ENCODE peak calls at places on chromosomes 11 and 22, in ten cellular contexts. One of them, this sample, is unnamed.

GRCh38 chr11:123194308-123195181 is 503 bp downstream of the CLMP start:
- DNase-seq in EL: peak
- DNase-seq in H1: no peak
- DNase-seq in ecto neural progenitor cell: peak
- DNase-seq in NCI-H82: peak
- DNase-seq in NCI-H345: peak
- DNase-seq in astrocyte of the spinal cord: peak
- DNase-seq in activated CD4-positive, alpha-beta T cell treated with anti-CD3 and anti-CD28 coated beads, Interleukin-2, amount 50 U/mL, for 48 hours: peak
- DNase-seq in mammary epithelial cell: peak
- DNase-seq in fibroblast of the conjunctiva: no peak
- DNase-seq in this sample: no peak

GRCh38 chr22:42300286-42301071 is 30.0 kb upstream of the TCF20 start:
- DNase-seq in EL: no peak
- DNase-seq in H1: no peak
- DNase-seq in ecto neural progenitor cell: no peak
- DNase-seq in NCI-H82: no peak
- DNase-seq in NCI-H345: no peak
- DNase-seq in astrocyte of the spinal cord: no peak
- DNase-seq in activated CD4-positive, alpha-beta T cell treated with anti-CD3 and anti-CD28 coated beads, Interleukin-2, amount 50 U/mL, for 48 hours: peak
- DNase-seq in mammary epithelial cell: peak
- DNase-seq in fibroblast of the conjunctiva: no peak
- DNase-seq in this sample: peak

GRCh38 chr11:78310500-78310909 is 107.1 kb downstream of the GAB2 start:
- DNase-seq in EL: no peak
- DNase-seq in H1: no peak
- DNase-seq in ecto neural progenitor cell: no peak
- DNase-seq in NCI-H82: no peak
- DNase-seq in NCI-H345: no peak
- DNase-seq in astrocyte of the spinal cord: no peak
- DNase-seq in activated CD4-positive, alpha-beta T cell treated with anti-CD3 and anti-CD28 coated beads, Interleukin-2, amount 50 U/mL, for 48 hours: no peak
- DNase-seq in mammary epithelial cell: no peak
- DNase-seq in fibroblast of the conjunctiva: no peak
- DNase-seq in this sample: no peak

GRCh38 chr11:61775606-61776554 is 16.5 kb downstream of the TMEM258 start:
- DNase-seq in EL: no peak
- DNase-seq in H1: no peak
- DNase-seq in ecto neural progenitor cell: no peak
- DNase-seq in NCI-H82: no peak
- DNase-seq in NCI-H345: no peak
- DNase-seq in astrocyte of the spinal cord: no peak
- DNase-seq in activated CD4-positive, alpha-beta T cell treated with anti-CD3 and anti-CD28 coated beads, Interleukin-2, amount 50 U/mL, for 48 hours: no peak
- DNase-seq in mammary epithelial cell: no peak
- DNase-seq in fibroblast of the conjunctiva: no peak
- DNase-seq in this sample: no peak

GRCh38 chr11:107473797-107474196 is 16.2 kb upstream of the CWF19L2 start:
- DNase-seq in EL: no peak
- DNase-seq in H1: no peak
- DNase-seq in ecto neural progenitor cell: no peak
- DNase-seq in NCI-H82: no peak
- DNase-seq in NCI-H345: no peak
- DNase-seq in astrocyte of the spinal cord: no peak
- DNase-seq in activated CD4-positive, alpha-beta T cell treated with anti-CD3 and anti-CD28 coated beads, Interleukin-2, amount 50 U/mL, for 48 hours: no peak
- DNase-seq in mammary epithelial cell: no peak
- DNase-seq in fibroblast of the conjunctiva: no peak
- DNase-seq in this sample: no peak

GRCh38 chr11:44623716-44624491 is 58.4 kb downstream of the CD82 start:
- DNase-seq in EL: no peak
- DNase-seq in H1: peak
- DNase-seq in ecto neural progenitor cell: peak
- DNase-seq in NCI-H82: no peak
- DNase-seq in NCI-H345: no peak
- DNase-seq in astrocyte of the spinal cord: no peak
- DNase-seq in activated CD4-positive, alpha-beta T cell treated with anti-CD3 and anti-CD28 coated beads, Interleukin-2, amount 50 U/mL, for 48 hours: peak
- DNase-seq in mammary epithelial cell: no peak
- DNase-seq in fibroblast of the conjunctiva: no peak
- DNase-seq in this sample: no peak

GRCh38 chr11:45079943-45080719 is 66.3 kb upstream of the PRDM11 start:
- DNase-seq in EL: peak
- DNase-seq in H1: no peak
- DNase-seq in ecto neural progenitor cell: no peak
- DNase-seq in NCI-H82: peak
- DNase-seq in NCI-H345: peak
- DNase-seq in astrocyte of the spinal cord: no peak
- DNase-seq in activated CD4-positive, alpha-beta T cell treated with anti-CD3 and anti-CD28 coated beads, Interleukin-2, amount 50 U/mL, for 48 hours: peak
- DNase-seq in mammary epithelial cell: no peak
- DNase-seq in fibroblast of the conjunctiva: no peak
- DNase-seq in this sample: no peak

GRCh38 chr22:30753701-30754100 is 59.0 kb downstream of the OSBP2 start:
- DNase-seq in EL: no peak
- DNase-seq in H1: no peak
- DNase-seq in ecto neural progenitor cell: no peak
- DNase-seq in NCI-H82: no peak
- DNase-seq in NCI-H345: no peak
- DNase-seq in astrocyte of the spinal cord: no peak
- DNase-seq in activated CD4-positive, alpha-beta T cell treated with anti-CD3 and anti-CD28 coated beads, Interleukin-2, amount 50 U/mL, for 48 hours: no peak
- DNase-seq in mammary epithelial cell: no peak
- DNase-seq in fibroblast of the conjunctiva: no peak
- DNase-seq in this sample: no peak

GRCh38 chr11:19073454-19074415 is 13.2 kb upstream of the MRGPRX2 start:
- DNase-seq in EL: no peak
- DNase-seq in H1: peak
- DNase-seq in ecto neural progenitor cell: no peak
- DNase-seq in NCI-H82: no peak
- DNase-seq in NCI-H345: no peak
- DNase-seq in astrocyte of the spinal cord: no peak
- DNase-seq in activated CD4-positive, alpha-beta T cell treated with anti-CD3 and anti-CD28 coated beads, Interleukin-2, amount 50 U/mL, for 48 hours: no peak
- DNase-seq in mammary epithelial cell: no peak
- DNase-seq in fibroblast of the conjunctiva: no peak
- DNase-seq in this sample: no peak

GRCh38 chr11:11860103-11860979 is 18.6 kb downstream of the USP47 start:
- DNase-seq in EL: peak
- DNase-seq in H1: no peak
- DNase-seq in ecto neural progenitor cell: no peak
- DNase-seq in NCI-H82: no peak
- DNase-seq in NCI-H345: no peak
- DNase-seq in astrocyte of the spinal cord: no peak
- DNase-seq in activated CD4-positive, alpha-beta T cell treated with anti-CD3 and anti-CD28 coated beads, Interleukin-2, amount 50 U/mL, for 48 hours: no peak
- DNase-seq in mammary epithelial cell: no peak
- DNase-seq in fibroblast of the conjunctiva: no peak
- DNase-seq in this sample: no peak

GRCh38 chr11:41334007-41334933 is 125.2 kb downstream of the LRRC4C start:
- DNase-seq in EL: no peak
- DNase-seq in H1: no peak
- DNase-seq in ecto neural progenitor cell: no peak
- DNase-seq in NCI-H82: no peak
- DNase-seq in NCI-H345: no peak
- DNase-seq in astrocyte of the spinal cord: no peak
- DNase-seq in activated CD4-positive, alpha-beta T cell treated with anti-CD3 and anti-CD28 coated beads, Interleukin-2, amount 50 U/mL, for 48 hours: no peak
- DNase-seq in mammary epithelial cell: no peak
- DNase-seq in fibroblast of the conjunctiva: no peak
- DNase-seq in this sample: no peak

GRCh38 chr11:38824573-38824972 is 2226.5 kb upstream of the RAG2 start:
- DNase-seq in EL: peak
- DNase-seq in H1: no peak
- DNase-seq in ecto neural progenitor cell: no peak
- DNase-seq in NCI-H82: peak
- DNase-seq in NCI-H345: no peak
- DNase-seq in astrocyte of the spinal cord: no peak
- DNase-seq in activated CD4-positive, alpha-beta T cell treated with anti-CD3 and anti-CD28 coated beads, Interleukin-2, amount 50 U/mL, for 48 hours: no peak
- DNase-seq in mammary epithelial cell: peak
- DNase-seq in fibroblast of the conjunctiva: no peak
- DNase-seq in this sample: no peak

GRCh38 chr11:103619938-103620337 is 416.5 kb upstream of the DDI1 start:
- DNase-seq in EL: no peak
- DNase-seq in H1: no peak
- DNase-seq in ecto neural progenitor cell: no peak
- DNase-seq in NCI-H82: peak
- DNase-seq in NCI-H345: no peak
- DNase-seq in astrocyte of the spinal cord: no peak
- DNase-seq in activated CD4-positive, alpha-beta T cell treated with anti-CD3 and anti-CD28 coated beads, Interleukin-2, amount 50 U/mL, for 48 hours: no peak
- DNase-seq in mammary epithelial cell: no peak
- DNase-seq in fibroblast of the conjunctiva: no peak
- DNase-seq in this sample: no peak

GRCh38 chr11:126348806-126349582 is 6.5 kb upstream of the ST3GAL4 start:
- DNase-seq in EL: peak
- DNase-seq in H1: no peak
- DNase-seq in ecto neural progenitor cell: no peak
- DNase-seq in NCI-H82: peak
- DNase-seq in NCI-H345: no peak
- DNase-seq in astrocyte of the spinal cord: peak
- DNase-seq in activated CD4-positive, alpha-beta T cell treated with anti-CD3 and anti-CD28 coated beads, Interleukin-2, amount 50 U/mL, for 48 hours: no peak
- DNase-seq in mammary epithelial cell: no peak
- DNase-seq in fibroblast of the conjunctiva: no peak
- DNase-seq in this sample: no peak

GRCh38 chr11:119417726-119418540 is 5.0 kb downstream of the THY1 start:
- DNase-seq in EL: peak
- DNase-seq in H1: no peak
- DNase-seq in ecto neural progenitor cell: no peak
- DNase-seq in NCI-H82: no peak
- DNase-seq in NCI-H345: no peak
- DNase-seq in astrocyte of the spinal cord: peak
- DNase-seq in activated CD4-positive, alpha-beta T cell treated with anti-CD3 and anti-CD28 coated beads, Interleukin-2, amount 50 U/mL, for 48 hours: no peak
- DNase-seq in mammary epithelial cell: peak
- DNase-seq in fibroblast of the conjunctiva: peak
- DNase-seq in this sample: peak

GRCh38 chr11:40403321-40403720 is 1056.1 kb downstream of the LRRC4C start:
- DNase-seq in EL: peak
- DNase-seq in H1: no peak
- DNase-seq in ecto neural progenitor cell: no peak
- DNase-seq in NCI-H82: no peak
- DNase-seq in NCI-H345: no peak
- DNase-seq in astrocyte of the spinal cord: no peak
- DNase-seq in activated CD4-positive, alpha-beta T cell treated with anti-CD3 and anti-CD28 coated beads, Interleukin-2, amount 50 U/mL, for 48 hours: no peak
- DNase-seq in mammary epithelial cell: no peak
- DNase-seq in fibroblast of the conjunctiva: no peak
- DNase-seq in this sample: peak

GRCh38 chr11:117315285-117316196 is 515 bp downstream of the BACE1 start:
- DNase-seq in EL: peak
- DNase-seq in H1: no peak
- DNase-seq in ecto neural progenitor cell: no peak
- DNase-seq in NCI-H82: no peak
- DNase-seq in NCI-H345: no peak
- DNase-seq in astrocyte of the spinal cord: no peak
- DNase-seq in activated CD4-positive, alpha-beta T cell treated with anti-CD3 and anti-CD28 coated beads, Interleukin-2, amount 50 U/mL, for 48 hours: no peak
- DNase-seq in mammary epithelial cell: no peak
- DNase-seq in fibroblast of the conjunctiva: no peak
- DNase-seq in this sample: no peak

GRCh38 chr22:50485221-50486131 is 1.2 kb upstream of the MIOX start:
- DNase-seq in EL: peak
- DNase-seq in H1: no peak
- DNase-seq in ecto neural progenitor cell: no peak
- DNase-seq in NCI-H82: no peak
- DNase-seq in NCI-H345: peak
- DNase-seq in astrocyte of the spinal cord: no peak
- DNase-seq in activated CD4-positive, alpha-beta T cell treated with anti-CD3 and anti-CD28 coated beads, Interleukin-2, amount 50 U/mL, for 48 hours: no peak
- DNase-seq in mammary epithelial cell: no peak
- DNase-seq in fibroblast of the conjunctiva: no peak
- DNase-seq in this sample: peak

GRCh38 chr11:73931039-73931645 is 19.7 kb upstream of the DNAJB13 start:
- DNase-seq in EL: peak
- DNase-seq in H1: peak
- DNase-seq in ecto neural progenitor cell: peak
- DNase-seq in NCI-H82: peak
- DNase-seq in NCI-H345: peak
- DNase-seq in astrocyte of the spinal cord: peak
- DNase-seq in activated CD4-positive, alpha-beta T cell treated with anti-CD3 and anti-CD28 coated beads, Interleukin-2, amount 50 U/mL, for 48 hours: no peak
- DNase-seq in mammary epithelial cell: peak
- DNase-seq in fibroblast of the conjunctiva: peak
- DNase-seq in this sample: peak

GRCh38 chr11:46889251-46889650 is 29.1 kb downstream of the LRP4 start:
- DNase-seq in EL: no peak
- DNase-seq in H1: no peak
- DNase-seq in ecto neural progenitor cell: no peak
- DNase-seq in NCI-H82: no peak
- DNase-seq in NCI-H345: no peak
- DNase-seq in astrocyte of the spinal cord: no peak
- DNase-seq in activated CD4-positive, alpha-beta T cell treated with anti-CD3 and anti-CD28 coated beads, Interleukin-2, amount 50 U/mL, for 48 hours: no peak
- DNase-seq in mammary epithelial cell: no peak
- DNase-seq in fibroblast of the conjunctiva: no peak
- DNase-seq in this sample: no peak

GRCh38 chr11:79264284-79264683 is 176.5 kb downstream of the TENM4 start:
- DNase-seq in EL: no peak
- DNase-seq in H1: no peak
- DNase-seq in ecto neural progenitor cell: no peak
- DNase-seq in NCI-H82: peak
- DNase-seq in NCI-H345: no peak
- DNase-seq in astrocyte of the spinal cord: no peak
- DNase-seq in activated CD4-positive, alpha-beta T cell treated with anti-CD3 and anti-CD28 coated beads, Interleukin-2, amount 50 U/mL, for 48 hours: no peak
- DNase-seq in mammary epithelial cell: no peak
- DNase-seq in fibroblast of the conjunctiva: no peak
- DNase-seq in this sample: no peak

GRCh38 chr22:24516301-24516737 is 21.2 kb downstream of the UPB1 start:
- DNase-seq in EL: peak
- DNase-seq in H1: no peak
- DNase-seq in ecto neural progenitor cell: no peak
- DNase-seq in NCI-H82: no peak
- DNase-seq in NCI-H345: no peak
- DNase-seq in astrocyte of the spinal cord: peak
- DNase-seq in activated CD4-positive, alpha-beta T cell treated with anti-CD3 and anti-CD28 coated beads, Interleukin-2, amount 50 U/mL, for 48 hours: no peak
- DNase-seq in mammary epithelial cell: peak
- DNase-seq in fibroblast of the conjunctiva: peak
- DNase-seq in this sample: peak

GRCh38 chr22:19734837-19735382 is 11.6 kb downstream of the GP1BB start:
- DNase-seq in EL: no peak
- DNase-seq in H1: no peak
- DNase-seq in ecto neural progenitor cell: no peak
- DNase-seq in NCI-H82: no peak
- DNase-seq in NCI-H345: no peak
- DNase-seq in astrocyte of the spinal cord: no peak
- DNase-seq in activated CD4-positive, alpha-beta T cell treated with anti-CD3 and anti-CD28 coated beads, Interleukin-2, amount 50 U/mL, for 48 hours: no peak
- DNase-seq in mammary epithelial cell: no peak
- DNase-seq in fibroblast of the conjunctiva: no peak
- DNase-seq in this sample: no peak

GRCh38 chr11:75771646-75772410 is 3.2 kb downstream of the DGAT2 start:
- DNase-seq in EL: peak
- DNase-seq in H1: no peak
- DNase-seq in ecto neural progenitor cell: no peak
- DNase-seq in NCI-H82: no peak
- DNase-seq in NCI-H345: no peak
- DNase-seq in astrocyte of the spinal cord: peak
- DNase-seq in activated CD4-positive, alpha-beta T cell treated with anti-CD3 and anti-CD28 coated beads, Interleukin-2, amount 50 U/mL, for 48 hours: no peak
- DNase-seq in mammary epithelial cell: peak
- DNase-seq in fibroblast of the conjunctiva: peak
- DNase-seq in this sample: peak

GRCh38 chr22:35587447-35587870 is 29.7 kb downstream of the MB start:
- DNase-seq in EL: no peak
- DNase-seq in H1: no peak
- DNase-seq in ecto neural progenitor cell: no peak
- DNase-seq in NCI-H82: no peak
- DNase-seq in NCI-H345: no peak
- DNase-seq in astrocyte of the spinal cord: no peak
- DNase-seq in activated CD4-positive, alpha-beta T cell treated with anti-CD3 and anti-CD28 coated beads, Interleukin-2, amount 50 U/mL, for 48 hours: no peak
- DNase-seq in mammary epithelial cell: no peak
- DNase-seq in fibroblast of the conjunctiva: no peak
- DNase-seq in this sample: no peak

GRCh38 chr11:72534859-72535547 is 100.7 kb upstream of the CLPB start:
- DNase-seq in EL: peak
- DNase-seq in H1: no peak
- DNase-seq in ecto neural progenitor cell: no peak
- DNase-seq in NCI-H82: peak
- DNase-seq in NCI-H345: no peak
- DNase-seq in astrocyte of the spinal cord: no peak
- DNase-seq in activated CD4-positive, alpha-beta T cell treated with anti-CD3 and anti-CD28 coated beads, Interleukin-2, amount 50 U/mL, for 48 hours: no peak
- DNase-seq in mammary epithelial cell: no peak
- DNase-seq in fibroblast of the conjunctiva: no peak
- DNase-seq in this sample: peak

GRCh38 chr22:41987276-41987675 is 11.3 kb upstream of the WBP2NL start:
- DNase-seq in EL: no peak
- DNase-seq in H1: no peak
- DNase-seq in ecto neural progenitor cell: no peak
- DNase-seq in NCI-H82: no peak
- DNase-seq in NCI-H345: no peak
- DNase-seq in astrocyte of the spinal cord: no peak
- DNase-seq in activated CD4-positive, alpha-beta T cell treated with anti-CD3 and anti-CD28 coated beads, Interleukin-2, amount 50 U/mL, for 48 hours: no peak
- DNase-seq in mammary epithelial cell: no peak
- DNase-seq in fibroblast of the conjunctiva: no peak
- DNase-seq in this sample: no peak

GRCh38 chr22:40261783-40262182 is 84.1 kb downstream of the TNRC6B start:
- DNase-seq in EL: no peak
- DNase-seq in H1: no peak
- DNase-seq in ecto neural progenitor cell: no peak
- DNase-seq in NCI-H82: no peak
- DNase-seq in NCI-H345: no peak
- DNase-seq in astrocyte of the spinal cord: no peak
- DNase-seq in activated CD4-positive, alpha-beta T cell treated with anti-CD3 and anti-CD28 coated beads, Interleukin-2, amount 50 U/mL, for 48 hours: no peak
- DNase-seq in mammary epithelial cell: no peak
- DNase-seq in fibroblast of the conjunctiva: no peak
- DNase-seq in this sample: no peak

This sample was measured in renal cortical epithelial cell.